ENCODE peak calls at places on chromosomes 5 and 9, in nine cellular contexts. N is GM23338, S is sigmoid colon, Q is upper lobe of left lung, P is HCT116, Y is stomach, D is breast epithelium, L is transverse colon, R is prostate gland. B is an unnamed sample.
A peak's percentile ranks its signal among the peaks of the same experiment; 100 is the strongest.

GRCh38 chr5:141413540-141414069 is 818 bp downstream of the PCDHGA10 start:
- DNase-seq in S (peak; percentile 48), P (peak; percentile 7), R (no peak), Y (no peak), D (no peak), N (no peak), Q (no peak), L (no peak), B (no peak)

GRCh38 chr9:1839984-1840383 is 175.2 kb upstream of the SMARCA2 start:
- DNase-seq in N (no peak), Q (no peak), L (no peak), P (no peak), R (no peak), S (no peak), D (no peak), Y (no peak), B (no peak)

GRCh38 chr9:14156046-14156445 is 157.9 kb downstream of the NFIB start:
- DNase-seq in D (no peak), R (no peak), L (no peak), N (no peak), S (no peak), P (no peak), Q (no peak), Y (no peak), B (no peak)

GRCh38 chr5:156155638-156156037 is 171.3 kb upstream of the SGCD start:
- DNase-seq in N (no peak), Q (no peak), L (peak; percentile 9), R (no peak), P (no peak), S (no peak), D (no peak), Y (no peak), B (no peak)

GRCh38 chr5:113678924-113679575 is 165.6 kb downstream of the YTHDC2 start:
- DNase-seq in S (no peak), R (no peak), P (peak; percentile 50), Y (no peak), Q (no peak), N (peak; percentile 78), D (no peak), L (peak; percentile 9), B (no peak)

GRCh38 chr9:119218293-119218692 is 150.9 kb downstream of the BRINP1 start:
- DNase-seq in S (no peak), N (no peak), Q (no peak), P (no peak), Y (no peak), D (no peak), L (no peak), R (no peak), B (no peak)

GRCh38 chr5:5490774-5491347 is 68.4 kb downstream of the ICE1 start:
- DNase-seq in Y (no peak), R (no peak), S (no peak), P (no peak), Q (no peak), L (no peak), N (no peak), D (no peak), B (no peak)

GRCh38 chr5:149939572-149939971 is 5.0 kb downstream of the PDE6A start:
- DNase-seq in N (no peak), D (no peak), L (no peak), Q (no peak), S (no peak), Y (no peak), R (no peak), P (no peak), B (no peak)

GRCh38 chr9:114166103-114166470 is 10.8 kb downstream of the COL27A1 start:
- DNase-seq in R (no peak), S (no peak), N (no peak), Q (no peak), L (no peak), Y (no peak), P (no peak), D (no peak), B (no peak)
- H3K4me1 ChIP-seq in R (no peaks in the 10 kb centered on the region), S (peaks cover 16% of the 10 kb centered on the region), N (peaks cover 17% of the 10 kb centered on the region), Q (peaks cover 18% of the 10 kb centered on the region), L (peaks cover 10% of the 10 kb centered on the region), Y (peaks cover 13% of the 10 kb centered on the region), P (no peaks in the 10 kb centered on the region), D (no peaks in the 10 kb centered on the region), B (peaks cover 7% of the 10 kb centered on the region)

GRCh38 chr5:173325091-173325698 is 3.0 kb downstream of the STC2 start:
- DNase-seq in D (no peak), S (no peak), Y (no peak), L (no peak), Q (no peak), N (no peak), P (no peak), R (no peak), B (peak; percentile 32)
- H3K27ac ChIP-seq in D (peak overlapping the region; percentile 69), S (peak overlapping the region; percentile 56), Y (peak overlapping the region; percentile 64), L (peak overlapping the region; percentile 56), Q (peak overlapping the region; percentile 75), N (peak overlapping the region; percentile 59), P (no peak overlapping the region), R (no peak overlapping the region), B (peak overlapping the region; percentile 63)

GRCh38 chr5:96880402-96881164 is 4.3 kb downstream of the ERAP2 start:
- DNase-seq in Q (no peak), S (no peak), R (no peak), Y (no peak), L (no peak), P (no peak), N (no peak), D (no peak), B (no peak)
- TF ChIP-seq POLR2AphosphoS5 in Q (no peak), S (no peak), R (no peak), Y (no peak), L (peak; percentile 13), P (no peak), N (no peak), D (no peak), B (no peak)

GRCh38 chr5:151195622-151196021 is 28.3 kb downstream of the CCDC69 start:
- DNase-seq in N (no peak), Y (no peak), P (no peak), R (no peak), D (no peak), L (no peak), S (no peak), Q (peak; percentile 28), B (no peak)
- H3K4me1 ChIP-seq in N (no peaks in the 10 kb centered on the region), Y (no peaks in the 10 kb centered on the region), P (no peaks in the 10 kb centered on the region), R (no peaks in the 10 kb centered on the region), D (no peaks in the 10 kb centered on the region), L (no peaks in the 10 kb centered on the region), S (no peaks in the 10 kb centered on the region), Q (peaks cover 13% of the 10 kb centered on the region), B (peaks cover 18% of the 10 kb centered on the region)

DNA sequence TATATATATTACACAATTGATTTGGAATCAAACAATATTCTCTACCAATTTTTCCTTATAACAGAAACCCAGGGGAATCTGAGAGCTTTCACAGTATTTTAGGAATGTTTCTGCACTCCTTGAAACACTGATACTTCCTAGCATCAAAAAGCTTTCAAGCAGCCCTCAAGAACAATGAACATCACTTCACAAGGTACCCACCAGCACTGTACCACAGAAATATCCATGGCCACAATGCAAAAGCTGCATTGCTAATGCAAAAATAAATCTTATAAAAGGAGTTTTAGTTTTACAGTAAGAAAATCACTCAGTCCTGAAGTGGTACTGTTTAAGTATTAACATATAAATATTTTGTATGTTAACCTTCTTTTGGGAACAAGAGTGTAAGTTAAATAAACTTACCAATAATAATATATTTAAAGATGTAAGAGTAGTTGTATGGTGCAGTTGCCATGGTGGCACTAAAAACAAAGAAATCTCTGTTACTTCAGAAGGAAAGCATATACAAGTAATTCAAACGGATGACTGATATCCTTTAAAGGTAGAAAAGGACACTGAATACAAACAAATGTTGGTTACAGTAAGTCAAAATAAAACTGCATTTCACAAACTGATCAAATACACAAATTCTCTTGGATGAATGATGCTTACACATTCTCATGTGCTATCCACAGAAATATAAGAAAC is 8.6 kb downstream of the RAB14 start:
- DNase-seq in Q (no peak), R (no peak), D (no peak), L (no peak), S (no peak), P (no peak), Y (no peak), N (no peak), B (no peak)
- H3K27ac ChIP-seq in Q (no peak overlapping the region), R (no peak overlapping the region), D (no peak overlapping the region), L (no peak overlapping the region), S (no peak overlapping the region), P (no peak overlapping the region), Y (no peak overlapping the region), N (no peak overlapping the region), B (no peak overlapping the region)

GRCh38 chr5:168075387-168075786 is 216.1 kb upstream of the WWC1 start:
- DNase-seq in Q (no peak), D (no peak), Y (no peak), L (no peak), R (no peak), P (no peak), S (no peak), N (no peak), B (no peak)
- TF ChIP-seq POLR2AphosphoS5 in Q (no peak), D (no peak), Y (no peak), L (peak; percentile 72), R (no peak), P (no peak), S (peak; percentile 89), N (no peak), B (no peak)

DNA sequence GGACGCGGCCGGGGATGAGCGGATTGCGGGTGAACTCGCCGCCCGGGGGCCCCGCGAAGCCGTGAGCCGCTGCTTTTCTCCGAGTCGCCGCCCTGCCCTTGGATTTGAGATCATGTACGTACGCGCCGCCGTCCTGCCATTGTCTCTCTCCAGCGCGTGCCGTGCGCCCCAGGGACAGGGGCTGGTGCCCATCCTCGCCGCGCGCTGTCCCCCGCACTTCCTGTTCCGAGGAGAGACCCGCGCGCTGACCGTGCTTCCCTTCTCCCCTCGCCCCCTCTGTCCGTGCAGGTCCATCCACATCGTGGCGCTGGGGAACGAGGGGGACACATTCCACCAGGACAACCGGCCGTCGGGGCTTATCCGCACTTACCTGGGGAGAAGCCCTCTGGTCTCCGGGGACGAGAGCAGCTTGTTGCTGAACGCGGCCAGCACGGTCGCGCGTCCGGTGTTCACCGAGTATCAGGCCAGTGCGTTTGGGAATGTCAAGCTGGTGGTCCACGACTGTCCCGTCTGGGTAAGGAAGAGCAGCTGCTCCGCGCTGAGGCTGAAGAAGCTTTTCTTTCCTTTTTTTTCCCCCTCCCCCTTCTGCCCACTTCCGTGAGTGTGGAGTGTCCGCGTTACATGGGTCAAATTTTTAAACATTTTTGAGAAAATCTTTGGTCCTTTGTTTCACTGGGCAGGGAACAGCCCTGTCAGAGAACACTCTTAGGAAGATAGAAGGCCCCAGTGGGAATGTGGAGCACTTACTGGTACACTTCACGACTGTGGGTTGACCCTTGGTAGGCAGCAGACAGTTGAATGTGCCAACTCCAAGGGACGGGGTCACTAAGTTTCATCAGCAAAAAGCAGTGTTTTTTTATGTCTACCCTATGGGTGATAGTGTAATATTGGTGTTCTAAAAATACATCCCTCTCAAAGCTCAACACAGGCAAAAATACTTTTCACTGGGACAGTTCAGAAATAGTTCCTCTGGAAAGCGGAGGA is 727 bp downstream of the RHOBTB3 start:
- DNase-seq in P (no peak), Q (peak; percentile 49), L (peak; percentile 56), Y (peak; percentile 51), S (peak; percentile 80), R (peak; percentile 29), N (peak; percentile 74), D (no peak), B (peak; percentile 89)
- H3K4me1 ChIP-seq in P (peaks cover 41% of the 10 kb centered on the region), Q (peaks cover 26% of the 10 kb centered on the region), L (peaks cover 79% of the 10 kb centered on the region), Y (peaks cover 67% of the 10 kb centered on the region), S (peaks cover 55% of the 10 kb centered on the region), R (peaks cover 6% of the 10 kb centered on the region), N (peaks cover 29% of the 10 kb centered on the region), D (no peaks in the 10 kb centered on the region), B (peaks cover 98% of the 10 kb centered on the region)